ENCODE peak calls at places on chromosomes 2 and 18, in seven cellular contexts. M is Calu3, C is psoas muscle, V is omental fat pad, I is fibroblast of the aortic adventitia, Q is WERI-Rb-1, U is HCT116. H is an unnamed sample.

GRCh38 chr2:65416945-65417344 is 15.5 kb downstream of the SPRED2 start:
- DNase-seq in M (peak), C (no peak), V (no peak), I (no peak), Q (no peak), U (no peak), H (no peak)

GRCh38 chr18:25103468-25104155 is 248.4 kb downstream of the ZNF521 start:
- DNase-seq in M (no peak), C (no peak), V (no peak), I (no peak), Q (no peak), U (no peak), H (no peak)

GRCh38 chr2:239216614-239217273 is 184.1 kb downstream of the HDAC4 start:
- DNase-seq in M (no peak), C (no peak), V (no peak), I (no peak), Q (no peak), U (no peak), H (no peak)

GRCh38 chr18:23837591-23837990 is 148.3 kb downstream of the LAMA3 start:
- DNase-seq in M (no peak), C (no peak), V (no peak), I (peak), Q (no peak), U (no peak), H (no peak)

GRCh38 chr2:40488101-40488598 is 36.3 kb upstream of the SLC8A1 start:
- DNase-seq in M (no peak), C (no peak), V (no peak), I (peak), Q (no peak), U (peak), H (no peak)

GRCh38 chr18:76573325-76574025 is 78.4 kb upstream of the ZNF516 start:
- DNase-seq in M (no peak), C (no peak), V (no peak), I (peak), Q (no peak), U (no peak), H (no peak)

GRCh38 chr2:230472619-230473018 is 56.6 kb downstream of the SP100 start:
- DNase-seq in M (no peak), C (no peak), V (no peak), I (peak), Q (no peak), U (peak), H (no peak)

GRCh38 chr2:99593692-99594427 is 104.0 kb upstream of the REV1 start:
- DNase-seq in M (no peak), C (no peak), V (no peak), I (no peak), Q (no peak), U (no peak), H (no peak)

GRCh38 chr2:239722760-239723448 is 302.2 kb downstream of the NDUFA10 start:
- DNase-seq in M (no peak), C (no peak), V (no peak), I (no peak), Q (no peak), U (no peak), H (no peak)

GRCh38 chr2:134260726-134261125 is 6.9 kb downstream of the MGAT5 start:
- DNase-seq in M (no peak), C (no peak), V (no peak), I (peak), Q (no peak), U (no peak), H (no peak)

GRCh38 chr2:26246818-26247217 is 2.1 kb downstream of the HADHB start:
- DNase-seq in M (no peak), C (peak), V (no peak), I (peak), Q (no peak), U (no peak), H (no peak)

GRCh38 chr2:164495491-164496223 is 125.6 kb downstream of the GRB14 start:
- DNase-seq in M (peak), C (no peak), V (no peak), I (peak), Q (peak), U (peak), H (no peak)

GRCh38 chr2:64787019-64787365 is 133.3 kb upstream of the SERTAD2 start:
- DNase-seq in M (no peak), C (no peak), V (no peak), I (no peak), Q (no peak), U (no peak), H (no peak)

GRCh38 chr2:45242161-45242741 is 233.0 kb upstream of the SIX2 start:
- DNase-seq in M (no peak), C (peak), V (no peak), I (peak), Q (peak), U (no peak), H (no peak)

GRCh38 chr2:85589982-85590791 is 5.4 kb upstream of the RNF181 start:
- DNase-seq in M (no peak), C (no peak), V (no peak), I (peak), Q (no peak), U (no peak), H (no peak)

GRCh38 chr18:3931542-3932112 is 481.7 kb downstream of the TGIF1 start:
- DNase-seq in M (no peak), C (no peak), V (no peak), I (peak), Q (no peak), U (no peak), H (no peak)

GRCh38 chr18:30999186-30999585 is 43.4 kb downstream of the DSC3 start:
- DNase-seq in M (no peak), C (no peak), V (no peak), I (no peak), Q (no peak), U (no peak), H (no peak)

GRCh38 chr18:79949571-79950439 is 1.6 kb downstream of the SLC66A2 start:
- DNase-seq in M (no peak), C (no peak), V (peak), I (no peak), Q (no peak), U (no peak), H (no peak)

GRCh38 chr2:238157506-238158017 is 1.2 kb upstream of the ERFE start:
- DNase-seq in M (no peak), C (no peak), V (no peak), I (no peak), Q (no peak), U (no peak), H (no peak)

GRCh38 chr2:203534486-203535077 is 519 bp downstream of the RAPH1 start:
- DNase-seq in M (no peak), C (no peak), V (no peak), I (no peak), Q (no peak), U (no peak), H (no peak)

GRCh38 chr2:19176977-19177376 is 181.4 kb downstream of the OSR1 start:
- DNase-seq in M (no peak), C (no peak), V (no peak), I (peak), Q (no peak), U (no peak), H (no peak)

GRCh38 chr2:151162185-151162584 is 99.5 kb downstream of the RBM43 start:
- DNase-seq in M (no peak), C (no peak), V (no peak), I (peak), Q (no peak), U (no peak), H (no peak)
- TF ChIP-seq CTCF in M (no peak), C (no peak), V (no peak), I (peak), Q (no peak), U (peak), H (no peak)

DNA sequence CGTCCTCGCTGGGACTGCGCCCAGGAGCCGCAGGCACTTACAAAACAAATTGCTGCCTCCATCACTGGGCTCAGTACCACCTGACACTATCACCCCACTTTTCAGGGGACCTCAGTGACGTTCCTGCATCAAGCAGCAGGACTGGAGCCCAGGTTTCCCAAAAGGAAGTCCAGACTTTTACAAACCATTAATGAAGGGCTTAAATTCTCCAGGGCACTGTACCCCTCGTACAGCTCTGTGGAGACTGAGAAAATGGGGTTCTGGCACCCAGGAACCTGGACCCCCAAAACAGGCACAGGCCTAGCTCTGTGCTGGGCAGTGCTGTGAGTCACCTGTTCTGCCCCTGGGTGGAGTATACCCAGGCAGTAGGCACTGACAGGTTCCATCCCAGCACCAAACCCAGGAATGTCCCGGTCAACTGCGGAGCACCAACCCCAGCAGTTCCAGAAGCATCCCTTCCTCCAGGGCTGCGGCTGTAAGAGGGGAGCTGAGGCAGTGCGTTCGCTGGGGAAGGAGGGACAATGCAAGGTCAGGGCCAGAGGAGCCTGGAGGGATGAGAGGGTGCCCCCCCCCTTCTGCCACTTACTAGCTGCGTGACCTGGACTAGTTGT is 24.6 kb upstream of the NOTO start:
- DNase-seq in M (no peak), C (no peak), V (no peak), I (no peak), Q (no peak), U (no peak), H (no peak)
- TF ChIP-seq CTCF in M (no peak), C (no peak), V (no peak), I (no peak), Q (peak), U (no peak), H (peak)

DNA sequence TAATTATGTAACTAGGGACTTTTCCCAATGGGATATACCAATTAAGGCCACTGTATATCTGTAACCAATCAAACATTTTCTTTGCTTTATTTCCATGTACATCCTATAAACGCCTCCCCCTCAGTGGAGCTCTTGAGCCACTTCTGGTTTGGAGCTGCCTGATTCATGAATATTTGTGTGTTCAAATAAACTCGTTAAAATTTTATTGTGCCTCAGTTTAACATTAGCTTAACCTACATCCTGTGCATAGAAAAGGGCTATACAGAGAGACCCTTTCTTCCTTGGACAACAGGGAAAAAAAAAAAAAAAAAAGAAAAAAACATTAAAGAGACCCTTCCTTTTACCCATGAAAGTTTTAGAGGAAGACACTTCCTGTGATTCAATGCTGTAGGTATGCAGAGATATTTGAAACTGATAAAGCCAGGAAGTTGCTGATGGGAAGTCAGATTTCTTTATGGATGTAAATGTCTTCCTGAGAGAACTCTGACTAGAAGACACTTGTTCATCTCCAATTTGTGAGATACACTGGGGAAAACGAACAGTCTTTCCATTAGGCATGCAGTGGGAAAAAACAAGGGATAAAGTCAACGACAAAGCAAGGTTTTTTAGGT is 614.6 kb upstream of the SOX11 start:
- DNase-seq in M (no peak), C (no peak), V (no peak), I (no peak), Q (peak), U (no peak), H (no peak)
- TF ChIP-seq CTCF in M (no peak), C (no peak), V (no peak), I (no peak), Q (no peak), U (no peak), H (no peak)

DNA sequence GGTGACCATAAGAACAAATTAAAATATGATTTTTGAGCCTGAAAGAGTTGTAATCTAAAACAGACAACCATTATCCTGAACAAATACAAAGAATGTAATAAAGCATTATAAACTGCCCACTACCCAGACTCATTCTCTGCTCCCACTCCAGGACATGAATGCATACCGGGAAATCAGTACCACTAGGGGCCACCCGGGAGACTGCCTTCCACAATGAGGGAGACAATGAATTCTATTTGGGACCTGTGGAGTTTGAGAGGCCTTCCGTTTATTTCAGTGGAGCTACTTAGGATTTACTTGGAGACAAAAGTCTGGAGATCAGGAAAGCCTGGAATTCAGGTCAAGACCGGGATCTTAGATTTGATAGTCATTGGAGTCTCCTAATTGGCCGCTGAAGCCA is 50.0 kb downstream of the NAB1 start:
- DNase-seq in M (peak), C (no peak), V (no peak), I (no peak), Q (no peak), U (no peak), H (no peak)
- TF ChIP-seq CTCF in M (peak), C (no peak), V (no peak), I (peak), Q (peak), U (no peak), H (no peak)

DNA sequence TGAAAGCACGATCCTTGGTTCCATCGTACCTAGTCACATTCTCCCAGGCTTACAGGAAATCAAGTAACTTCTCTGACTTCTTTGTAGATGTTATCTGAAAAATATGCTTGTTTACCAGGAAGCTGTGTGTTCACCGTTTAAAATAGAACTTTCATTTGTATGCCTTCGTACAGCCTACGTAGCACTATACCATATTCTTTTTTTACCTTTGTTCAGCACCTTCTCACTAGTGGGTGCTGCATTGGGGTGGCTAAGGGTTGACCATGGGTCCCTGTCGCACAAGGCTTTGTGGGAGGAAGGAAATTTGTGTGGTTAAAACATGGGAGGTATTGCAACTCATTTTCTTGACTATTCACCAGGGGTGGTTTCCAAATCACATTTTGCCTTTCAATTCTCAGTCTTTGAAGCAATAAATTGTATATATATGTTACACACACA is 16.6 kb downstream of the MALT1 start:
- DNase-seq in M (no peak), C (no peak), V (no peak), I (no peak), Q (no peak), U (no peak), H (no peak)
- TF ChIP-seq CTCF in M (no peak), C (no peak), V (no peak), I (no peak), Q (no peak), U (no peak), H (no peak)

GRCh38 chr2:132424526-132425121 is 8.0 kb downstream of the GPR39 start:
- DNase-seq in M (no peak), C (peak), V (no peak), I (peak), Q (no peak), U (no peak), H (no peak)
- TF ChIP-seq CTCF in M (no peak), C (no peak), V (no peak), I (peak), Q (no peak), U (no peak), H (no peak)

DNA sequence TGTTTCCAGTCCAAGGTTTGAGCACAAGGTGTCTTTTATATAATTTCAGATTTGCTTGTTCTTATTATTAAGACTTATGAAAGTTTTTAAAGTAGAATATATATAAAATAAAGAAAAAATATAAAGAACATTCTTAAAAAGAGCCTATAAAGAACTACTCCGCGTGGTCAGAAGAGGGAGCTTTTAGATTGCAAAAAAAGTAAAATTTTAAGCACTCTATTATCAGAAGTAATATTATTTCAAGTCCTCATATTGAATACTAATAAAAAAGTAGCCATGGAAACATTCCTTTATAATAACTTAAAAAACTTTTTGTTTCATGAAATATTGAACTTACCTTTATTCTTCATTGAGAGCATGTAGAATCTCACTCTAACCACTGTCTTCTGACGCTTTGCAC is 51.4 kb downstream of the LINC00305 start:
- DNase-seq in M (no peak), C (no peak), V (no peak), I (no peak), Q (no peak), U (no peak), H (no peak)
- TF ChIP-seq CTCF in M (no peak), C (peak), V (no peak), I (no peak), Q (no peak), U (no peak), H (peak)

GRCh38 chr2:9760911-9761228 is 82.4 kb upstream of the TAF1B start:
- DNase-seq in M (no peak), C (no peak), V (no peak), I (no peak), Q (no peak), U (no peak), H (no peak)
- TF ChIP-seq CTCF in M (no peak), C (no peak), V (no peak), I (no peak), Q (no peak), U (no peak), H (no peak)

GRCh38 chr2:47664817-47665216 is 118.1 kb upstream of the MSH6 start:
- DNase-seq in M (peak), C (no peak), V (no peak), I (no peak), Q (peak), U (no peak), H (no peak)
- TF ChIP-seq CTCF in M (no peak), C (no peak), V (no peak), I (no peak), Q (peak), U (no peak), H (no peak)

H was measured in mesothelial cell of epicardium.